ENCODE peak calls at places on chromosomes 6 and 20, in six cellular contexts. K is NCI-H1092; Z is NCI-H774; I is GM04503; N is right atrium auricular region; R is activated CD4-positive, alpha-beta T cell treated with anti-CD3 and anti-CD28 coated beads for 4 hours. L is an unnamed sample.

GRCh38 chr6:131159578-131159977 is 24.3 kb downstream of the AKAP7 start:
- DNase-seq in K (no peak), Z (no peak), I (no peak), N (no peak), R (no peak), L (no peak)

GRCh38 chr6:35136185-35136584 is 5.0 kb downstream of the TCP11 start:
- DNase-seq in K (no peak), Z (no peak), I (no peak), N (no peak), R (no peak), L (no peak)

GRCh38 chr20:38094373-38094775 is 60.8 kb downstream of the RPRD1B start:
- DNase-seq in K (no peak), Z (no peak), I (no peak), N (peak; percentile 81), R (peak; percentile 15), L (no peak)

GRCh38 chr6:168916576-168917207 is 337.0 kb downstream of the THBS2 start:
- DNase-seq in K (no peak), Z (no peak), I (no peak), N (no peak), R (no peak), L (no peak)

GRCh38 chr6:128367437-128367836 is 153.0 kb downstream of the PTPRK start:
- DNase-seq in K (no peak), Z (no peak), I (no peak), N (no peak), R (no peak), L (no peak)

GRCh38 chr6:147986891-147987290 is 355.7 kb upstream of the SASH1 start:
- DNase-seq in K (no peak), Z (no peak), I (no peak), N (no peak), R (no peak), L (peak; percentile 39)

GRCh38 chr6:36911946-36912555 is 26.3 kb downstream of the C6orf89 start:
- DNase-seq in K (no peak), Z (no peak), I (no peak), N (no peak), R (peak; percentile 17), L (no peak)

GRCh38 chr20:15759546-15760216 is 813.6 kb downstream of the KIF16B start:
- DNase-seq in K (no peak), Z (no peak), I (no peak), N (no peak), R (no peak), L (no peak)

GRCh38 chr6:2376429-2377355 is 131.3 kb upstream of the GMDS start:
- DNase-seq in K (no peak), Z (no peak), I (peak; percentile 80), N (no peak), R (no peak), L (no peak)

GRCh38 chr6:90284745-90285481 is 11.7 kb downstream of the BACH2 start:
- DNase-seq in K (no peak), Z (no peak), I (no peak), N (no peak), R (no peak), L (no peak)

GRCh38 chr20:4555188-4555893 is 166.4 kb upstream of the PRND start:
- DNase-seq in K (no peak), Z (no peak), I (peak; percentile 54), N (no peak), R (no peak), L (no peak)

GRCh38 chr6:44052419-44053011 is 74.7 kb downstream of the MRPL14 start:
- DNase-seq in K (no peak), Z (no peak), I (no peak), N (no peak), R (no peak), L (no peak)

GRCh38 chr20:50312682-50313187 is 122.1 kb downstream of the CEBPB start:
- DNase-seq in K (no peak), Z (no peak), I (peak; percentile 90), N (peak; percentile 88), R (no peak), L (no peak)

GRCh38 chr6:117681321-117681720 is 6.1 kb downstream of the NUS1 start:
- DNase-seq in K (no peak), Z (no peak), I (no peak), N (no peak), R (no peak), L (no peak)

GRCh38 chr20:24827603-24828295 is 121.3 kb upstream of the CST7 start:
- DNase-seq in K (no peak), Z (no peak), I (no peak), N (no peak), R (no peak), L (no peak)

GRCh38 chr20:18391686-18392085 is 75.1 kb downstream of the DZANK1 start:
- DNase-seq in K (no peak), Z (no peak), I (no peak), N (no peak), R (no peak), L (no peak)

GRCh38 chr6:146857960-146858308 is 259.2 kb downstream of the ADGB start:
- DNase-seq in K (peak; percentile 30), Z (peak; percentile 26), I (no peak), N (no peak), R (no peak), L (peak; percentile 65)

GRCh38 chr6:27126815-27127537 is 120.5 kb upstream of the PRSS16 start:
- DNase-seq in K (no peak), Z (no peak), I (peak; percentile 62), N (peak; percentile 94), R (peak; percentile 78), L (no peak)

GRCh38 chr20:34543457-34544056 is 15.0 kb upstream of the MAP1LC3A start:
- DNase-seq in K (no peak), Z (no peak), I (no peak), N (no peak), R (no peak), L (no peak)

GRCh38 chr6:169326067-169326799 is 72.6 kb upstream of the THBS2 start:
- DNase-seq in K (peak; percentile 35), Z (peak; percentile 46), I (no peak), N (no peak), R (no peak), L (no peak)

GRCh38 chr20:62733250-62733842 is 24.7 kb downstream of the NTSR1 start:
- DNase-seq in K (no peak), Z (no peak), I (no peak), N (no peak), R (no peak), L (no peak)

GRCh38 chr6:14838041-14838596 is 407.8 kb upstream of the JARID2 start:
- DNase-seq in K (no peak), Z (no peak), I (no peak), N (no peak), R (no peak), L (no peak)

GRCh38 chr6:24908555-24908954 is 27.2 kb downstream of the RIPOR2 start:
- DNase-seq in K (no peak), Z (no peak), I (peak; percentile 71), N (no peak), R (no peak), L (no peak)

GRCh38 chr20:20363449-20364015 is 4.4 kb upstream of the INSM1 start:
- DNase-seq in K (peak; percentile 69), Z (peak; percentile 49), I (no peak), N (no peak), R (no peak), L (no peak)

GRCh38 chr20:25574411-25574810 is 10.9 kb downstream of the NINL start:
- DNase-seq in K (no peak), Z (no peak), I (no peak), N (no peak), R (no peak), L (no peak)

GRCh38 chr6:26305097-26305841 is 59.7 kb upstream of the BTN3A2 start:
- DNase-seq in K (no peak), Z (peak; percentile 22), I (peak; percentile 64), N (peak; percentile 63), R (peak; percentile 69), L (no peak)

GRCh38 chr20:63692436-63693078 is 3.9 kb upstream of the TNFRSF6B start:
- DNase-seq in K (no peak), Z (no peak), I (no peak), N (no peak), R (no peak), L (no peak)

GRCh38 chr6:20790032-20790791 is 256.0 kb downstream of the CDKAL1 start:
- DNase-seq in K (no peak), Z (no peak), I (no peak), N (no peak), R (no peak), L (no peak)

GRCh38 chr6:132919476-132919875 is 105.1 kb downstream of the RPS12 start:
- DNase-seq in K (no peak), Z (no peak), I (peak; percentile 64), N (peak; percentile 62), R (no peak), L (no peak)

GRCh38 chr6:150783818-150784217 is 81.7 kb upstream of the MTHFD1L start:
- DNase-seq in K (no peak), Z (no peak), I (no peak), N (no peak), R (no peak), L (no peak)

GRCh38 chr6:18155864-18156396 is 708 bp downstream of the KDM1B start:
- DNase-seq in K (peak; percentile 53), Z (peak; percentile 68), I (no peak), N (peak; percentile 62), R (peak; percentile 47), L (peak; percentile 26)

GRCh38 chr6:13488015-13488895 is 855 bp upstream of the GFOD1 start:
- DNase-seq in K (no peak), Z (no peak), I (no peak), N (no peak), R (peak; percentile 13), L (no peak)

GRCh38 chr6:14863896-14864850 is 381.7 kb upstream of the JARID2 start:
- DNase-seq in K (no peak), Z (no peak), I (no peak), N (no peak), R (no peak), L (no peak)

GRCh38 chr20:44052166-44052565 is 134.8 kb downstream of the JPH2 start:
- DNase-seq in K (no peak), Z (no peak), I (no peak), N (peak; percentile 43), R (no peak), L (no peak)

GRCh38 chr20:53917145-53918009 is 153.0 kb downstream of the BCAS1 start:
- DNase-seq in K (no peak), Z (no peak), I (peak; percentile 84), N (peak; percentile 90), R (no peak), L (no peak)

L was measured in NCI-H1417 treated with DMSO at 0.1 percent for 48 hours.